ENCODE peak calls at places on chromosome 1, in eight cellular contexts. S is HEK293T, C is adipocyte, Y is H4, G is glomerular endothelial cell, D is Caki2, V is brain pericyte, O is ELR. U is an unnamed sample.

GRCh38 chr1:154501423-154502065 is 475 bp upstream of the TDRD10 start:
- DNase-seq in S (no peak), C (peak; percentile 44), Y (no peak), G (no peak), D (no peak), V (no peak), O (no peak), U (peak; percentile 51)

GRCh38 chr1:201570886-201571624 is 32.1 kb downstream of the NAV1 start:
- DNase-seq in S (no peak), C (no peak), Y (no peak), G (no peak), D (no peak), V (no peak), O (no peak), U (no peak)

GRCh38 chr1:198977909-198978308 is 339.1 kb downstream of the PTPRC start:
- DNase-seq in S (no peak), C (no peak), Y (no peak), G (no peak), D (no peak), V (no peak), O (no peak), U (no peak)

GRCh38 chr1:106875622-106876021 is 180.9 kb upstream of the PRMT6 start:
- DNase-seq in S (no peak), C (no peak), Y (no peak), G (no peak), D (no peak), V (no peak), O (no peak), U (no peak)

GRCh38 chr1:209455133-209455532 is 128.4 kb upstream of the CAMK1G start:
- DNase-seq in S (no peak), C (no peak), Y (no peak), G (no peak), D (no peak), V (no peak), O (peak; percentile 55), U (no peak)

GRCh38 chr1:213931804-213932203 is 56.0 kb upstream of the PROX1 start:
- DNase-seq in S (peak; percentile 57), C (no peak), Y (no peak), G (no peak), D (no peak), V (no peak), O (peak; percentile 1), U (peak; percentile 24)

GRCh38 chr1:9901148-9902059 is 8.7 kb downstream of the CTNNBIP1 start:
- DNase-seq in S (no peak), C (no peak), Y (no peak), G (no peak), D (no peak), V (no peak), O (no peak), U (no peak)

GRCh38 chr1:116880952-116881351 is 28.8 kb upstream of the PTGFRN start:
- DNase-seq in S (no peak), C (no peak), Y (no peak), G (no peak), D (no peak), V (no peak), O (no peak), U (no peak)

GRCh38 chr1:231806623-231807470 is 180.3 kb downstream of the DISC1 start:
- DNase-seq in S (peak; percentile 87), C (peak; percentile 12), Y (peak; percentile 41), G (no peak), D (peak; percentile 49), V (no peak), O (peak; percentile 50), U (peak; percentile 81)

GRCh38 chr1:226685196-226685820 is 53.8 kb downstream of the ITPKB start:
- DNase-seq in S (no peak), C (no peak), Y (no peak), G (no peak), D (no peak), V (no peak), O (no peak), U (no peak)

GRCh38 chr1:41639332-41639936 is 155.0 kb upstream of the EDN2 start:
- DNase-seq in S (no peak), C (peak; percentile 64), Y (no peak), G (no peak), D (no peak), V (no peak), O (peak; percentile 87), U (no peak)

GRCh38 chr1:161021168-161021958 is 411 bp upstream of the F11R start:
- DNase-seq in S (peak; percentile 92), C (no peak), Y (peak; percentile 78), G (no peak), D (peak; percentile 75), V (no peak), O (peak; percentile 55), U (peak; percentile 96)